ENCODE peak calls at places on chromosomes 12 and 14, in five cellular contexts. P is heart left ventricle, W is spleen, D is stomach, Y is ovary. M is an unnamed sample. For H3K9me3, the result is how much of the 10 kb centered on the place peaks cover.

GRCh38 chr14:20327005-20327869 is 5.8 kb downstream of the CCNB1IP1 start:
- DNase-seq in W (no peak), P (no peak), D (no peak), Y (no peak), M (peak)

GRCh38 chr14:95481391-95482022 is 34.9 kb downstream of the SYNE3 start:
- DNase-seq in Y (no peak), W (no peak), D (no peak), P (peak), M (no peak)

GRCh38 chr12:26523708-26524150 is 309.3 kb downstream of the ITPR2 start:
- DNase-seq in Y (peak), D (peak), W (peak), P (peak), M (peak)

GRCh38 chr12:202081-202731 is 11.8 kb downstream of the SLC6A12 start:
- DNase-seq in W (peak), Y (no peak), P (peak), D (no peak), M (no peak)

GRCh38 chr14:81400202-81400678 is at the start of gene STON2:
- DNase-seq in Y (no peak), D (no peak), W (no peak), P (no peak), M (peak)

GRCh38 chr14:34665785-34666425 is 36.0 kb upstream of the SNX6 start:
- DNase-seq in W (no peak), D (no peak), P (no peak), Y (no peak), M (peak)

GRCh38 chr14:78598046-78598652 is 428.0 kb downstream of the NRXN3 start:
- DNase-seq in D (peak), P (no peak), Y (peak), W (no peak), M (peak)

GRCh38 chr14:21543426-21544350 is 17.5 kb upstream of the SALL2 start:
- DNase-seq in W (no peak), D (no peak), P (no peak), Y (no peak), M (no peak)

GRCh38 chr14:69671365-69672050 is 60.1 kb downstream of the SUSD6 start:
- DNase-seq in Y (no peak), W (no peak), D (no peak), P (no peak), M (no peak)

GRCh38 chr12:63294327-63294632 is 143.3 kb upstream of the AVPR1A start:
- DNase-seq in Y (no peak), P (no peak), D (no peak), W (no peak), M (no peak)

GRCh38 chr14:105439179-105439578 is 19.6 kb downstream of the MTA1 start:
- DNase-seq in Y (no peak), W (no peak), D (no peak), P (peak), M (no peak)

GRCh38 chr12:23950011-23950774 is 723 bp upstream of the SOX5 start:
- DNase-seq in P (no peak), Y (no peak), W (no peak), D (no peak), M (no peak)

GRCh38 chr14:67579636-67580035 is 20.4 kb downstream of the PIGH start:
- DNase-seq in P (no peak), Y (no peak), W (peak), D (no peak), M (no peak)

GRCh38 chr14:54889919-54890318 is 12.7 kb downstream of the GCH1 start:
- DNase-seq in W (no peak), Y (no peak), D (no peak), P (no peak), M (no peak)

GRCh38 chr12:89326260-89327040 is 25.9 kb downstream of the DUSP6 start:
- DNase-seq in P (no peak), D (no peak), W (no peak), Y (no peak), M (no peak)

GRCh38 chr12:118103231-118103600 is 595 bp downstream of the VSIG10 start:
- DNase-seq in W (no peak), P (no peak), Y (peak), D (no peak), M (no peak)

GRCh38 chr12:65278576-65279386 is at the start of gene MSRB3:
- DNase-seq in Y (peak), D (peak), W (peak), P (peak), M (no peak)

GRCh38 chr14:77804592-77804991 is 4.7 kb downstream of the ADCK1 start:
- DNase-seq in P (no peak), D (no peak), W (no peak), Y (no peak), M (peak)

GRCh38 chr14:106845286-106846087 is 1319.1 kb downstream of the TMEM121 start:
- DNase-seq in P (no peak), W (peak), D (peak), Y (peak), M (peak)

GRCh38 chr12:25518512-25518911 is 34.6 kb downstream of the LMNTD1 start:
- DNase-seq in P (no peak), D (no peak), W (no peak), Y (no peak), M (no peak)

GRCh38 chr14:94295360-94296180 is 2.5 kb upstream of the SERPINA10 start:
- DNase-seq in P (no peak), D (no peak), Y (no peak), W (no peak), M (no peak)

GRCh38 chr14:90609376-90609775 is 206.9 kb downstream of the TTC7B start:
- DNase-seq in D (no peak), Y (no peak), P (no peak), W (no peak), M (no peak)

GRCh38 chr12:57604454-57605307 is at the start of gene DTX3:
- DNase-seq in P (peak), D (no peak), Y (peak), W (peak), M (peak)

GRCh38 chr12:121783771-121784170 is 9.7 kb downstream of the RHOF start:
- DNase-seq in Y (no peak), W (no peak), P (no peak), D (no peak), M (no peak)

GRCh38 chr14:81427348-81428058 is 27.4 kb upstream of the STON2 start:
- DNase-seq in W (no peak), P (no peak), Y (no peak), D (no peak), M (no peak)

GRCh38 chr14:104357689-104358527 is 219.5 kb downstream of the KIF26A start:
- DNase-seq in D (peak), Y (peak), W (peak), P (peak), M (no peak)

DNA sequence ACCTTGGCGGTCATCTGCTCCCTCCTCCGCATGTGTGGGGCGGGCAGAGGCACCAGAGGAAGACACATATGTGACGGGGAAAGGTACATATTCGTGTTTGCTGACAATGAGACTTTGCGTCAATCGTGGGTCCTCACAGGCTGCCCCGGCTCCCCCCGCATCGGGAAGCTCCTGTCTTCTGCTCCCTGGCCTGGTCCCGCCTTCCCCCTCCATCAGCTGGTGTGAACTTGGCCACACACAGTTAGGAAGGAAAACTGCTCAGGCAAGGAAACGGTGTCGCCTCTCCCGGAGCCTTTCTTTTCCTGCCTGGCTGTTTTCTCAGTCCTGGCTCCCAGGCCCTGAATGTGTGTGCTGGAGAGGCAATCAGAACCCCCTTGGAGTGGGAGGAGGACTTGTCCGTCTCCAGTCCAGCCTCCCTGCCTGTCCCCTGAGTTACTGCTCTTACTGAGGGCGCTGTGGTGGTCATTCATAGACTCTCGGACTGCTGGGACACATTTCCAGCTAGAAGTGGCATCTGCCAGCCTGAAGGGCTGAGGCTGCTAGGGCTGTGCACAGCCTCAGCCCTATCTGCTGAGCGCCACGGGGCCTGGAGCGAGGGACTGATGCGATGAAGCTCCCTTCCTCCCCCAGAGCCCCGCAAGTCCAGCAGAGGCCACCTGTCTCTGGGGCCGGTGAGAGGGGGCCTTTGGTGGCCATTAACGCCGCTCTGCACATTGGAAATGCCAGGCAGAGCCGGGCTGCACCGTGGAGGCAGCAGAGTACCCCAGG is 44.2 kb upstream of the TSPAN9 start:
- DNase-seq in P (peak), D (no peak), Y (no peak), W (no peak), M (no peak)
- H3K9me3 ChIP-seq in P (under half), D (under half), Y (under half), W (under half), M (under half)

GRCh38 chr14:72611506-72611905 is 282.4 kb downstream of the DPF3 start:
- DNase-seq in W (no peak), Y (no peak), P (no peak), D (no peak), M (no peak)
- H3K9me3 ChIP-seq in W (under half), Y (under half), P (under half), D (under half), M (under half)

DNA sequence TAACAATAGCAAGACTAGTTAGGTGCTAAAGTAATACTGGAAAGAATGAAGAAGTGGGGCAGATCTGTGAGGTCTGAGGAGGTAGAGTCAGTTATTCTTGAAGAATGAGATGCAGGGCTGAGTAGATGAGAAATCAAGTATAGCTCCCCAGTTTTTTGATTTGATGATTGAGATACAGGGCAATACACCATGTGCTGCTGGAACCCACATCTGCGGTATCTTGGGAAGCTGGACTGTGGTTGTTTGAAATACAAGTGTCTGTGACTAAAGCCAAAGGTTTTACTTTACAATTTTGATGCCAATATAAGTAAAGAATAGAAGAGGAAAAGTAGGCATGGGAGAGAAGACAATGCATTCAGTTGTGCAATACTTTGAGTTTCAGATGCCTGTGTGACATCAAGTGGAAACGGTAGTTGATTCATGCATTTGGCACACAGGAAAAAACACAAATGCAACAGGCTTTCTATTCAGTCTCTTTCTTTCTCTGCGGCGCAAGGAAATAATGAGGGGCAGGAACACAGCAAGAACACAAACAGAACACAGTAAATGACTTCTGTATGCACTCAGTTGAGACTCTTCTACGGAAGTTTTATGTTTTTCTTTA is 190.2 kb upstream of the SLC38A2 start:
- DNase-seq in P (no peak), D (no peak), W (no peak), Y (no peak), M (no peak)
- H3K9me3 ChIP-seq in P (under half), D (under half), W (under half), Y (under half), M (under half)

GRCh38 chr12:130708648-130709047 is 7.5 kb downstream of the RIMBP2 start:
- DNase-seq in W (no peak), Y (no peak), D (peak), P (peak), M (no peak)
- H3K9me3 ChIP-seq in W (under half), Y (under half), D (under half), P (under half), M (under half)

GRCh38 chr14:70917633-70918032 is 10.4 kb downstream of the PCNX1 start:
- DNase-seq in P (no peak), W (no peak), D (no peak), Y (no peak), M (no peak)

GRCh38 chr14:70916776-70917175 is 9.5 kb downstream of the PCNX1 start:
- DNase-seq in D (no peak), P (no peak), Y (no peak), W (no peak), M (no peak)

GRCh38 chr14:70919774-70920173 is 12.5 kb downstream of the PCNX1 start:
- DNase-seq in W (no peak), Y (no peak), P (no peak), D (no peak), M (no peak)

GRCh38 chr14:70915415-70915814 is 8.2 kb downstream of the PCNX1 start:
- DNase-seq in D (no peak), Y (no peak), P (no peak), W (no peak), M (no peak)

GRCh38 chr14:70916300-70916699 is 9.0 kb downstream of the PCNX1 start:
- DNase-seq in W (no peak), D (no peak), Y (no peak), P (no peak), M (no peak)
- H3K9me3 ChIP-seq in W (under half), D (under half), Y (under half), P (under half), M (under half)

DNA sequence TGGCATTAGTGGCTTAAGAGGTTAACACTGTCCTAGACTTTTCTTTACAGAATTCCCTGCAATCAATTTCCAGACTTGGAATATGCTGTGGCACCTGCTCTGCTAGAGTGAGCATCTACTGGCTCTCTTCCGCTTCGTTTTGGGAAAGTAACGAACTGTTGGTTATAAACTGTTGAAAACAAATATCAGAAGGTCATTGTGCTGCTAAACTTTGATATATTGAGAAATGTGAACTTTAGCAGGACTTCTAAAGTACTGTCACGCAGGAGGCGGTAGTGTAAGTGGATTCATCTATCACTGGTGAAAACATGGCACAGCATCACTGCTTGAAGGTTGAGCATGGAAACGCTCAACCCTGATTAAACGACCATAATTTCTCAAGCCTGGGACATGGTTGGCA is 348.9 kb downstream of the FLRT2 start:
- DNase-seq in W (no peak), P (no peak), D (no peak), Y (no peak), M (no peak)
- H3K9me3 ChIP-seq in W (under half), P (under half), D (under half), Y (under half), M (under half)

M was measured in small intestine.